ENCODE peak calls at places on chromosome 7, in six cellular contexts. Q is IMR-90; T is AG09309; A is hippocampal formation; H is NCI-H2081; V is naive thymus-derived CD4-positive, alpha-beta T cell. Z is an unnamed sample.
A peak's percentile ranks its signal among the peaks of the same experiment; 100 is the strongest.

GRCh38 chr7:74604326-74605020 is 53.0 kb upstream of the GTF2I start:
- DNase-seq in Q (no peak), T (no peak), A (no peak), H (no peak), V (no peak), Z (no peak)

GRCh38 chr7:2928613-2929311 is 84.7 kb upstream of the GNA12 start:
- DNase-seq in Q (no peak), T (no peak), A (no peak), H (peak; percentile 66), V (no peak), Z (no peak)

GRCh38 chr7:4149236-4149635 is 532.9 kb upstream of the FOXK1 start:
- DNase-seq in Q (no peak), T (no peak), A (no peak), H (no peak), V (no peak), Z (no peak)

GRCh38 chr7:72435366-72435765 is 23.2 kb upstream of the CALN1 start:
- DNase-seq in Q (no peak), T (no peak), A (no peak), H (no peak), V (no peak), Z (no peak)

GRCh38 chr7:19665399-19666008 is 43.3 kb downstream of the POLR1F start:
- DNase-seq in Q (peak; percentile 50), T (no peak), A (no peak), H (peak; percentile 24), V (no peak), Z (peak; percentile 3)

GRCh38 chr7:116232402-116232749 is 22.0 kb downstream of the TES start:
- DNase-seq in Q (peak; percentile 58), T (no peak), A (no peak), H (no peak), V (no peak), Z (no peak)

GRCh38 chr7:26865094-26865388 is 651 bp upstream of the SKAP2 start:
- DNase-seq in Q (no peak), T (no peak), A (no peak), H (peak; percentile 56), V (no peak), Z (no peak)

GRCh38 chr7:159146084-159146858 is 1.6 kb upstream of the VIPR2 start:
- DNase-seq in Q (no peak), T (no peak), A (no peak), H (no peak), V (no peak), Z (no peak)

GRCh38 chr7:70334883-70335282 is 736.6 kb downstream of the AUTS2 start:
- DNase-seq in Q (no peak), T (no peak), A (no peak), H (no peak), V (no peak), Z (peak; percentile 44)

GRCh38 chr7:33881316-33881715 is 24.0 kb upstream of the BMPER start:
- DNase-seq in Q (no peak), T (no peak), A (no peak), H (no peak), V (no peak), Z (no peak)

GRCh38 chr7:45178241-45179225 is 20.9 kb downstream of the RAMP3 start:
- DNase-seq in Q (no peak), T (no peak), A (no peak), H (no peak), V (no peak), Z (no peak)

GRCh38 chr7:99457646-99458493 is 8.1 kb downstream of the ATP5MF start:
- DNase-seq in Q (no peak), T (no peak), A (no peak), H (no peak), V (no peak), Z (no peak)

GRCh38 chr7:143407296-143408246 is 1.1 kb downstream of the EPHA1 start:
- DNase-seq in Q (no peak), T (no peak), A (no peak), H (no peak), V (peak; percentile 50), Z (peak; percentile 67)

GRCh38 chr7:2082357-2083038 is 150.2 kb downstream of the MAD1L1 start:
- DNase-seq in Q (peak; percentile 92), T (peak; percentile 32), A (no peak), H (no peak), V (no peak), Z (no peak)

GRCh38 chr7:116692599-116693308 is 20.8 kb downstream of the MET start:
- DNase-seq in Q (peak; percentile 65), T (no peak), A (no peak), H (no peak), V (no peak), Z (no peak)

GRCh38 chr7:10075866-10076265 is 897.8 kb upstream of the PHF14 start:
- DNase-seq in Q (no peak), T (no peak), A (no peak), H (no peak), V (no peak), Z (no peak)

GRCh38 chr7:12032146-12032545 is 178.9 kb upstream of the TMEM106B start:
- DNase-seq in Q (peak; percentile 12), T (no peak), A (no peak), H (no peak), V (no peak), Z (no peak)

GRCh38 chr7:131722371-131722770 is 165.9 kb upstream of the PODXL start:
- DNase-seq in Q (no peak), T (no peak), A (no peak), H (no peak), V (no peak), Z (no peak)

GRCh38 chr7:155226261-155227003 is 71.2 kb upstream of the INSIG1 start:
- DNase-seq in Q (no peak), T (no peak), A (no peak), H (no peak), V (no peak), Z (no peak)

GRCh38 chr7:155995183-155995612 is 182.9 kb upstream of the SHH start:
- DNase-seq in Q (no peak), T (no peak), A (no peak), H (no peak), V (no peak), Z (no peak)

GRCh38 chr7:2047272-2047581 is 185.5 kb downstream of the MAD1L1 start:
- DNase-seq in Q (no peak), T (no peak), A (no peak), H (no peak), V (no peak), Z (no peak)

GRCh38 chr7:8215648-8216047 is 46.3 kb downstream of the ICA1 start:
- DNase-seq in Q (no peak), T (no peak), A (no peak), H (no peak), V (no peak), Z (no peak)

GRCh38 chr7:19122018-19122588 is 4.7 kb upstream of the TWIST1 start:
- DNase-seq in Q (peak; percentile 72), T (no peak), A (no peak), H (peak; percentile 64), V (no peak), Z (no peak)

GRCh38 chr7:120944826-120945562 is 5.6 kb upstream of the ING3 start:
- DNase-seq in Q (no peak), T (no peak), A (no peak), H (no peak), V (no peak), Z (no peak)

GRCh38 chr7:96833701-96834453 is 124.2 kb upstream of the SEM1 start:
- DNase-seq in Q (no peak), T (no peak), A (no peak), H (no peak), V (no peak), Z (no peak)

GRCh38 chr7:44046321-44047061 is 2.0 kb downstream of the DBNL start:
- DNase-seq in Q (no peak), T (no peak), A (no peak), H (no peak), V (no peak), Z (peak; percentile 53)

Z was measured in central memory CD4-positive, alpha-beta T cell.